ENCODE peak calls at places on chromosomes 2 and 18, in four cellular contexts. K is AG20443, A is HFFc6, H is Calu3. N is an unnamed sample.

GRCh38 chr2:68769586-68770270 is 35.1 kb downstream of the ARHGAP25 start:
- DNase-seq in K (no peak), A (no peak), H (no peak), N (no peak)

GRCh38 chr2:118980573-118980972 is 38.6 kb downstream of the MARCO start:
- DNase-seq in K (no peak), A (no peak), H (no peak), N (no peak)

GRCh38 chr2:223989860-223990237 is 32.6 kb downstream of the MRPL44 start:
- DNase-seq in K (no peak), A (no peak), H (no peak), N (no peak)

GRCh38 chr18:25289040-25289631 is 62.8 kb downstream of the ZNF521 start:
- DNase-seq in K (peak; percentile 63), A (peak; percentile 92), H (no peak), N (no peak)

GRCh38 chr2:126496493-126496892 is 159.5 kb upstream of the GYPC start:
- DNase-seq in K (no peak), A (no peak), H (no peak), N (no peak)

GRCh38 chr2:63012541-63012940 is 38.1 kb upstream of the OTX1 start:
- DNase-seq in K (no peak), A (no peak), H (no peak), N (no peak)

GRCh38 chr18:79903071-79903635 is 48.3 kb downstream of the SLC66A2 start:
- DNase-seq in K (no peak), A (no peak), H (no peak), N (no peak)

GRCh38 chr2:16031055-16031847 is 90.9 kb downstream of the MYCN start:
- DNase-seq in K (no peak), A (no peak), H (no peak), N (no peak)

GRCh38 chr18:23872701-23873550 is 141.6 kb upstream of the TTC39C start:
- DNase-seq in K (no peak), A (no peak), H (peak; percentile 92), N (peak; percentile 98)

GRCh38 chr2:224004105-224004715 is 34.9 kb downstream of the SERPINE2 start:
- DNase-seq in K (no peak), A (no peak), H (no peak), N (no peak)

GRCh38 chr18:48813833-48814489 is 136.8 kb downstream of the SMAD7 start:
- DNase-seq in K (no peak), A (no peak), H (peak; percentile 21), N (peak; percentile 70)

GRCh38 chr2:37894047-37894446 is 31.0 kb upstream of the RMDN2 start:
- DNase-seq in K (no peak), A (no peak), H (no peak), N (no peak)

GRCh38 chr18:24766376-24766775 is 305.9 kb downstream of the HRH4 start:
- DNase-seq in K (peak; percentile 61), A (peak; percentile 10), H (no peak), N (no peak)

GRCh38 chr2:134665729-134666506 is 52.9 kb downstream of the TMEM163 start:
- DNase-seq in K (no peak), A (no peak), H (no peak), N (no peak)

GRCh38 chr2:101803945-101804696 is 106.6 kb downstream of the MAP4K4 start:
- DNase-seq in K (no peak), A (no peak), H (no peak), N (no peak)

GRCh38 chr2:234372506-234372905 is 124.4 kb downstream of the ARL4C start:
- DNase-seq in K (no peak), A (no peak), H (no peak), N (no peak)

GRCh38 chr2:106977707-106978106 is 91.7 kb upstream of the ST6GAL2 start:
- DNase-seq in K (no peak), A (no peak), H (no peak), N (no peak)

GRCh38 chr2:63047193-63047533 is 3.5 kb upstream of the OTX1 start:
- DNase-seq in K (no peak), A (no peak), H (no peak), N (no peak)

GRCh38 chr18:55343396-55344073 is 244.5 kb downstream of the TCF4 start:
- DNase-seq in K (peak; percentile 24), A (peak; percentile 42), H (no peak), N (no peak)

GRCh38 chr18:22309191-22309590 is 108.5 kb downstream of the CTAGE1 start:
- DNase-seq in K (peak; percentile 79), A (peak; percentile 54), H (no peak), N (no peak)

GRCh38 chr2:152200562-152201465 is 25.3 kb upstream of the STAM2 start:
- DNase-seq in K (peak; percentile 94), A (peak; percentile 99), H (peak; percentile 94), N (peak; percentile 93)

N was measured in small intestine.